ENCODE peak calls at places on chromosomes 5 and 9, in four cellular contexts. Z is coronary artery, M is aorta, V is uterus. R is an unnamed sample.

GRCh38 chr5:170522211-170523128 is 18.6 kb downstream of the KCNIP1 start:
- DNase-seq in Z (no peak), M (no peak), V (no peak), R (no peak)

GRCh38 chr9:109297899-109298298 is 23.0 kb downstream of the EPB41L4B start:
- DNase-seq in Z (no peak), M (no peak), V (no peak), R (no peak)

GRCh38 chr5:142749321-142749720 is 20.9 kb upstream of the ARHGAP26 start:
- DNase-seq in Z (no peak), M (no peak), V (no peak), R (no peak)

GRCh38 chr5:930853-931252 is 38.2 kb downstream of the TRIP13 start:
- DNase-seq in Z (no peak), M (no peak), V (no peak), R (no peak)

GRCh38 chr9:137323531-137324331 is 21.7 kb upstream of the NRARP start:
- DNase-seq in Z (no peak), M (no peak), V (no peak), R (no peak)

GRCh38 chr5:148746826-148747535 is 79.4 kb upstream of the ADRB2 start:
- DNase-seq in Z (no peak), M (no peak), V (no peak), R (no peak)

GRCh38 chr5:31981361-31981955 is 192.7 kb downstream of the GOLPH3 start:
- DNase-seq in Z (no peak), M (no peak), V (no peak), R (no peak)

GRCh38 chr5:98796197-98796972 is 22.9 kb downstream of the RGMB start:
- DNase-seq in Z (no peak), M (no peak), V (peak; percentile 29), R (peak; percentile 4)

GRCh38 chr5:10639846-10640368 is 76.0 kb downstream of the ANKRD33B start:
- DNase-seq in Z (no peak), M (no peak), V (no peak), R (no peak)

GRCh38 chr5:43171926-43172325 is 20.1 kb upstream of the NIM1K start:
- DNase-seq in Z (no peak), M (no peak), V (no peak), R (no peak)

GRCh38 chr9:131714161-131714646 is 25.7 kb downstream of the RAPGEF1 start:
- DNase-seq in Z (peak; percentile 85), M (peak; percentile 87), V (peak; percentile 50), R (no peak)

GRCh38 chr9:134358968-134359319 is 32.7 kb downstream of the RXRA start:
- DNase-seq in Z (no peak), M (no peak), V (no peak), R (no peak)

GRCh38 chr5:150486402-150487198 is 21.3 kb upstream of the NDST1 start:
- DNase-seq in Z (no peak), M (peak; percentile 85), V (peak; percentile 59), R (peak; percentile 53)

GRCh38 chr9:105403552-105404246 is 44.1 kb upstream of the FSD1L start:
- DNase-seq in Z (no peak), M (no peak), V (no peak), R (no peak)

GRCh38 chr5:44387391-44387790 is 1.8 kb downstream of the FGF10 start:
- DNase-seq in Z (no peak), M (no peak), V (no peak), R (no peak)

GRCh38 chr9:98330831-98331230 is 75.4 kb upstream of the TBC1D2 start:
- DNase-seq in Z (no peak), M (no peak), V (no peak), R (no peak)

GRCh38 chr5:154714271-154714986 is 40.7 kb upstream of the LARP1 start:
- DNase-seq in Z (no peak), M (no peak), V (no peak), R (no peak)

DNA sequence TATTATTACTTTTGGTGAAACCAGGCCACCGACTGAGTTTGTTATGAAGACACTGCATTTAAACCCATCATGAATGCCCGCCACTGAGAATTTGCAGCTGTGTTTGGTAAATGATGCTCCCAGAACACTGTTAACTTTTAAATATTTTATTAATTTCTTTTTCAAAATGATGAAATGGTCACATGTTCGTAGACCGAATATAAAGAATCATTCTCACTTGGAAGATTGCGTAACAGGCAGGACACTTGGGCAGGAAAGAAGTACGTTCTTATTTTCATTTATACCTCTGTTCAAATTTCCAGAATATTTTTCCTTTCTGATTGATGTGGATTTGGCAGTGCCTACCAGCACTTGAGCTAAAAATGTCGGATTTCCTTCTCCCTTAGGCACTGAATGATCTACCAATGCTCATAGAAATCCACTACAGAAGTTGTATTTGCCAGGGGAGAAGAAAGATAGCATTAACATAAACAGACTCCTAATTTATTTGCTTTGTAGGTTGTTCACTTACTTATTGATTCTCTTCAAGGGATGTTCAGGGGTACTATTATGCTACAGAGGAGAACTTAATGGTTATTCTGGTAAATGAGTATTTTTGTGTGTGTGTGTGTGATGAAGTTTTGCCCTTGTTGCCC is 13.8 kb downstream of the CYFIP2 start:
- DNase-seq in Z (no peak), M (no peak), V (no peak), R (no peak)
- H3K27ac ChIP-seq in Z (peak overlapping the region; percentile 73), M (no peak overlapping the region), V (no peak overlapping the region), R (no peak overlapping the region)

GRCh38 chr5:111628901-111629300 is 116.6 kb upstream of the STARD4 start:
- DNase-seq in Z (no peak), M (no peak), V (no peak), R (no peak)
- H3K27ac ChIP-seq in Z (no peak overlapping the region), M (no peak overlapping the region), V (no peak overlapping the region), R (no peak overlapping the region)

GRCh38 chr5:168364738-168365550 is 73.5 kb downstream of the WWC1 start:
- DNase-seq in Z (no peak), M (no peak), V (no peak), R (no peak)
- H3K27ac ChIP-seq in Z (no peak overlapping the region), M (no peak overlapping the region), V (no peak overlapping the region), R (no peak overlapping the region)

GRCh38 chr9:36063804-36064447 is 27.2 kb downstream of the RECK start:
- DNase-seq in Z (no peak), M (no peak), V (no peak), R (no peak)
- H3K27ac ChIP-seq in Z (no peak overlapping the region), M (no peak overlapping the region), V (no peak overlapping the region), R (no peak overlapping the region)

DNA sequence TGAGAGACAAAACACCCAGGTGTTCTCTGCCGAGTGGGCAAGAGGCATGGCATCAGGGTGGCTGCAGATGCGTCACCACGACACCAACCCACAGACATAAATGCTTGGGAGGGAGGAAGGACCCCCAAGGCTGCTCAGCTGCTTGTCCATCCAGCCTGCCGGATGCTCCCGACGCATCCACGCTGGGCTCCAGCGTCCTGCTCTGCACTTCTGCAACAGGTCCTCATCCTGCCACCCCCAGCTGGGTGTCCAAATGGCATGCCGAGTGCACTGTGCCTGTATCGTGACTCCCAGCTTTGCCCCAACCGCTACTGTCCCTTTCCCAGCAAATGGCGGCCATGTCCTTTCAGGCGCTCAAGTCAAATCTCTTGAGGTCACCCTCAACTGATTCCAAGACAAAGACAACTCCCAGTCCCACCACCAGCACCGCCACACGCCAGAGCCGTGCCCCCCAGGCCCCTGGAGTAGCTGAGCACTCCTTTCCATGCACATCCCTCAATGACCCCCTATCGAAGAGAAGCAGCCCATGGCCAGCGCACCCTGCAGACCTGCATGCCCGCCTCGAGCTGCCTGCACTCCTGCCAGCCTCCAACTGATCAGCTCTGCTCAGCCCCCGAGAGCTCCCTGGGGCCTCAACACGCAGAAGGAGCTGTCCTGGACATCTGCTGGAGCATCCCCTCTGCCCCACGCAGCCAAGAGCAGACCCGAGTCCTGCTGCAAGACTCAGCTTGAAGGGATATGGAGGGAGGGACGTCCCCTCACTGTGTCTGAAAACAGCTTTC is 116.7 kb downstream of the ROR2 start:
- DNase-seq in Z (no peak), M (peak; percentile 63), V (no peak), R (no peak)
- H3K27ac ChIP-seq in Z (no peak overlapping the region), M (no peak overlapping the region), V (peak overlapping the region; percentile 52), R (no peak overlapping the region)

R was measured in substantia nigra.